ENCODE peak calls at places on chromosomes 5 and 9, in five cellular contexts. F is lower leg skin, I is mesendoderm, N is small intestine, J is OCI-LY7. E is an unnamed sample.

GRCh38 chr5:885529-885928 is 7.1 kb downstream of the BRD9 start:
- DNase-seq in I (no peak), F (no peak), N (no peak), J (no peak), E (no peak)

GRCh38 chr5:1330146-1330846 is 14.6 kb downstream of the CLPTM1L start:
- DNase-seq in I (no peak), F (peak), N (peak), J (no peak), E (no peak)

GRCh38 chr5:170651902-170652301 is 131.6 kb upstream of the GABRP start:
- DNase-seq in F (no peak), I (peak), N (no peak), J (no peak), E (no peak)

GRCh38 chr5:177023247-177023703 is 779 bp downstream of the ZNF346 start:
- DNase-seq in I (peak), F (no peak), J (peak), N (peak), E (peak)

GRCh38 chr9:98083059-98083458 is 26.5 kb downstream of the NANS start:
- DNase-seq in J (no peak), N (peak), F (no peak), I (no peak), E (peak)

GRCh38 chr5:169719360-169720314 is 82.6 kb downstream of the DOCK2 start:
- DNase-seq in F (no peak), N (no peak), J (no peak), I (no peak), E (no peak)

GRCh38 chr9:17752021-17752420 is 173.2 kb downstream of the SH3GL2 start:
- DNase-seq in I (no peak), N (no peak), J (no peak), F (no peak), E (no peak)

GRCh38 chr9:23907343-23907742 is 81.3 kb upstream of the ELAVL2 start:
- DNase-seq in F (no peak), J (no peak), I (no peak), N (no peak), E (no peak)

GRCh38 chr5:175247146-175247545 is 196.8 kb downstream of the DRD1 start:
- DNase-seq in I (no peak), J (no peak), N (no peak), F (no peak), E (no peak)

GRCh38 chr9:137785704-137786161 is 91.8 kb upstream of the CACNA1B start:
- DNase-seq in F (no peak), N (no peak), J (no peak), I (peak), E (peak)

GRCh38 chr9:127083133-127083532 is 39.3 kb downstream of the ANGPTL2 start:
- DNase-seq in I (no peak), F (no peak), J (no peak), N (no peak), E (no peak)

GRCh38 chr5:84614907-84615306 is 230.2 kb upstream of the EDIL3 start:
- DNase-seq in N (no peak), I (no peak), F (no peak), J (no peak), E (no peak)

GRCh38 chr5:126055348-126055729 is 367.9 kb upstream of the GRAMD2B start:
- DNase-seq in F (no peak), J (no peak), N (no peak), I (no peak), E (no peak)

GRCh38 chr5:158429564-158429963 is 570.6 kb upstream of the CLINT1 start:
- DNase-seq in N (no peak), I (no peak), J (no peak), F (no peak), E (no peak)

GRCh38 chr5:136957428-136957827 is 541.7 kb downstream of the SPOCK1 start:
- DNase-seq in N (no peak), J (no peak), F (no peak), I (no peak), E (no peak)

GRCh38 chr9:68931821-68932220 is 82.1 kb downstream of the PRKACG start:
- DNase-seq in I (peak), F (no peak), J (no peak), N (no peak), E (no peak)

GRCh38 chr5:16935271-16936149 is 578 bp downstream of the MYO10 start:
- DNase-seq in N (peak), I (peak), F (peak), J (no peak), E (peak)

GRCh38 chr5:75363726-75364495 is 26.9 kb downstream of the HMGCR start:
- DNase-seq in J (no peak), I (no peak), F (no peak), N (peak), E (no peak)

GRCh38 chr5:34591723-34592122 is 64.4 kb upstream of the RAI14 start:
- DNase-seq in F (no peak), N (no peak), I (no peak), J (no peak), E (no peak)
- H3K4me3 ChIP-seq in F (no peak), N (no peak), I (no peak), J (no peak), E (no peak)

GRCh38 chr5:180594311-180595045 is 3.2 kb upstream of the SCGB3A1 start:
- DNase-seq in I (no peak), J (no peak), N (no peak), F (no peak), E (no peak)

GRCh38 chr5:180595381-180596114 is 4.2 kb upstream of the SCGB3A1 start:
- DNase-seq in N (no peak), J (no peak), F (no peak), I (no peak), E (no peak)

GRCh38 chr5:180592176-180592575 is 877 bp upstream of the SCGB3A1 start:
- DNase-seq in N (no peak), F (no peak), J (no peak), I (no peak), E (no peak)

GRCh38 chr5:180595046-180595379 is 3.7 kb upstream of the SCGB3A1 start:
- DNase-seq in J (no peak), I (no peak), F (no peak), N (no peak), E (no peak)

GRCh38 chr5:180593446-180594206 is 2.3 kb upstream of the SCGB3A1 start:
- DNase-seq in J (no peak), I (no peak), N (no peak), F (no peak), E (no peak)
- H3K4me3 ChIP-seq in J (no peak), I (no peak), N (no peak), F (no peak), E (no peak)

GRCh38 chr5:39209924-39210323 is 9.4 kb downstream of the FYB1 start:
- DNase-seq in N (peak), J (no peak), I (no peak), F (no peak), E (no peak)
- H3K4me3 ChIP-seq in N (no peak), J (no peak), I (no peak), F (no peak), E (no peak)

GRCh38 chr5:156473271-156473935 is 146.4 kb downstream of the SGCD start:
- DNase-seq in I (no peak), J (no peak), F (no peak), N (no peak), E (no peak)
- H3K4me3 ChIP-seq in I (no peak), J (no peak), F (no peak), N (no peak), E (no peak)

DNA sequence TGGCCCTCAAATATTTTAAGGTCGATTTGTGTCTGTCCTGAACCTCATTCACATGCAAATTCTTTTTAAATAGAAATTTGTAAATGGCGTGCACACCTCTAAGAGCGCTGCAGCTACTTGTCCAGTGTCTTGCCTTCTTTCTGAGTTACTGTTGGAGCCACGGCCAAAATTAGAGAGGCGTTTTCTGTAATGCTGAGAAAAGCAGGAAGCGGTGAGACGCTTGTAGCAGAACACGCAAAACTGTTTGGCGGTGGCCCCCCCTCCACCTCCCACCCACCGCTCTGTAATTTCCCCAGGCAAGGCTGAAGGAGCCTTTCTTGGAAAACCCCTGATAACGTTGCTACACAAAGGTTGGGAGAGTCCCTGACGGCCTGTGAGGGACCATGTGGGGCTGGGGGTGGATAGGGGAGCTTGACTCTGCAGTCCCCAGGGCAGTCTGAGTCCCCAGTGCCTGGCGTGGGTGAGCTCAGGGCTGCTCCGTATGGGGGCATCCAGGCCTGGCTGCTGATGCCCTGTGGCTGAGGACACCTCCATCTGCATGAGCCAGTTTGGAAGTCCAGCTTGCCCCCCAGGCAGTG is 96.5 kb downstream of the GADD45G start:
- DNase-seq in I (peak), F (no peak), J (peak), N (no peak), E (no peak)
- H3K4me3 ChIP-seq in I (no peak), F (no peak), J (no peak), N (no peak), E (no peak)

DNA sequence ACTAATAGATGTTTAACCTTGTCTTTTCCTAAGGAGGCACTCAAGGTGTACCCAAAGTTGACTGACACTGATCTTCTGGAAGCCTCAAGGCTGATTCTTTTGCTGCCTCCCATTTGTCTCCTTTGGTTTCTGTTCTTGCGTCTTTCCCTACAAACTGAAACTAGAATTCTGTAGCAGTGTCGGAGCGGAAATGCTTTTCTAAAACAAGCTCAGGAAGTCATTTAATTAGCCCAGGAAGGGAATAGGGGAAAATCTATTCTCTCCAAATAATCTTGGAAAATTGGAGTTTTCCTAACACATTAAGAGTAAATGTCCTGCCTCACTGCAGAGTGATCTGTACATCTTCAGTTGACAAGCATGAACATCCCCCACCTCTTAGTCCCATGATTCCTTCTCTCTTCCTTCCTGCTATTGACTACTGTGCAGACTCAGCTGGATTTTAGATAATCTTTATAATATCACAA is 182.7 kb downstream of the NR3C1 start:
- DNase-seq in N (no peak), J (no peak), I (no peak), F (no peak), E (no peak)
- H3K4me3 ChIP-seq in N (no peak), J (no peak), I (no peak), F (no peak), E (no peak)